ENCODE peak calls at places on chromosome 7, in five cellular contexts. O is A549, V is iris pigment epithelial cell, T is ELF-1, R is AML-193. N is an unnamed sample.

GRCh38 chr7:85776691-85777363 is 590.0 kb upstream of the SEMA3D start:
- DNase-seq in O (no peak), V (peak), T (no peak), R (no peak), N (peak)

GRCh38 chr7:22594020-22594419 is 94.0 kb upstream of the STEAP1B start:
- DNase-seq in O (no peak), V (no peak), T (no peak), R (no peak), N (no peak)

GRCh38 chr7:158021836-158022235 is 565.8 kb downstream of the PTPRN2 start:
- DNase-seq in O (no peak), V (no peak), T (no peak), R (no peak), N (no peak)

GRCh38 chr7:130971297-130971696 is 237.3 kb upstream of the KLF14 start:
- DNase-seq in O (no peak), V (no peak), T (no peak), R (no peak), N (no peak)

GRCh38 chr7:102291056-102291915 is 4.6 kb downstream of the SH2B2 start:
- DNase-seq in O (no peak), V (no peak), T (no peak), R (no peak), N (no peak)

GRCh38 chr7:28329616-28330373 is 82.5 kb upstream of the CREB5 start:
- DNase-seq in O (no peak), V (no peak), T (no peak), R (no peak), N (peak)

GRCh38 chr7:102897211-102897621 is 15.6 kb upstream of the LRRC17 start:
- DNase-seq in O (no peak), V (no peak), T (no peak), R (no peak), N (no peak)

GRCh38 chr7:131501422-131501821 is 55.0 kb downstream of the PODXL start:
- DNase-seq in O (no peak), V (peak), T (no peak), R (no peak), N (peak)

GRCh38 chr7:70614237-70614984 is 517.5 kb upstream of the GALNT17 start:
- DNase-seq in O (no peak), V (peak), T (peak), R (no peak), N (peak)

GRCh38 chr7:128017880-128018845 is 13.1 kb downstream of the LRRC4 start:
- DNase-seq in O (no peak), V (peak), T (no peak), R (no peak), N (no peak)

GRCh38 chr7:44367475-44368030 is 42.2 kb upstream of the CAMK2B start:
- DNase-seq in O (no peak), V (no peak), T (no peak), R (no peak), N (no peak)

GRCh38 chr7:82050134-82050533 is 280.3 kb upstream of the HGF start:
- DNase-seq in O (peak), V (peak), T (no peak), R (no peak), N (peak)

GRCh38 chr7:140231779-140232491 is 55.2 kb upstream of the KDM7A start:
- DNase-seq in O (no peak), V (no peak), T (no peak), R (no peak), N (no peak)

GRCh38 chr7:5425507-5426225 is 2.0 kb upstream of the TNRC18 start:
- DNase-seq in O (peak), V (peak), T (peak), R (peak), N (peak)

GRCh38 chr7:34672430-34672829 is 14.4 kb downstream of the NPSR1 start:
- DNase-seq in O (no peak), V (peak), T (no peak), R (no peak), N (no peak)

GRCh38 chr7:151755131-151755787 is 121.7 kb downstream of the PRKAG2 start:
- DNase-seq in O (no peak), V (peak), T (peak), R (no peak), N (peak)

GRCh38 chr7:75937958-75938786 is 23.2 kb downstream of the POR start:
- DNase-seq in O (peak), V (peak), T (peak), R (no peak), N (peak)

GRCh38 chr7:99679032-99679399 is 780 bp downstream of the CYP3A5 start:
- DNase-seq in O (peak), V (peak), T (peak), R (no peak), N (no peak)

GRCh38 chr7:6637544-6638229 is 569 bp downstream of the ZNF316 start:
- DNase-seq in O (peak), V (peak), T (peak), R (no peak), N (no peak)

GRCh38 chr7:152435384-152436278 is at the start of gene KMT2C:
- DNase-seq in O (peak), V (peak), T (peak), R (peak), N (peak)

GRCh38 chr7:50497968-50498367 is 47.8 kb upstream of the FIGNL1 start:
- DNase-seq in O (no peak), V (peak), T (no peak), R (no peak), N (peak)

N was measured in fibroblast of gingiva.